ENCODE peak calls at places on chromosomes 6 and 20, in four cellular contexts. I, O, M and P are unnamed samples.

GRCh38 chr6:50087231-50087954 is 37.7 kb upstream of the DEFB112 start:
- DNase-seq in O (no peak), I (no peak), M (peak; percentile 73), P (no peak)

GRCh38 chr20:46694484-46694883 is 5.2 kb upstream of the TP53RK start:
- DNase-seq in I (no peak), M (no peak), O (no peak), P (peak; percentile 26)

GRCh38 chr6:99611148-99611547 is 4.5 kb downstream of the PRDM13 start:
- DNase-seq in I (no peak), M (no peak), O (no peak), P (no peak)

GRCh38 chr6:132190097-132190814 is 211.0 kb downstream of the MOXD1 start:
- DNase-seq in M (no peak), I (no peak), O (no peak), P (no peak)

GRCh38 chr20:44914924-44915323 is 5.1 kb downstream of the PABPC1L start:
- DNase-seq in M (no peak), I (no peak), O (no peak), P (no peak)

GRCh38 chr6:109143191-109143590 is 47.9 kb downstream of the CEP57L1 start:
- DNase-seq in M (no peak), I (no peak), O (no peak), P (no peak)

GRCh38 chr6:87444362-87444761 is 28.4 kb upstream of the SLC35A1 start:
- DNase-seq in I (no peak), M (no peak), O (no peak), P (no peak)

GRCh38 chr6:52103661-52104060 is 16.2 kb upstream of the PKHD1 start:
- DNase-seq in O (no peak), I (no peak), M (no peak), P (no peak)

GRCh38 chr20:33719989-33720709 is at the start of gene PXMP4:
- DNase-seq in M (peak; percentile 97), I (peak; percentile 95), O (peak; percentile 95), P (peak; percentile 98)